ENCODE peak calls at places on chromosomes 4 and X, in seven cellular contexts. Q, T, U, N, M, L and V are unnamed samples.

GRCh38 chrX:155052738-155053498 is 18.0 kb downstream of the CMC4 start:
- DNase-seq in Q (no peak), T (no peak), U (no peak), N (no peak), M (no peak), L (no peak), V (no peak)

GRCh38 chrX:138745215-138745614 is 33.7 kb upstream of the FGF13 start:
- DNase-seq in Q (peak; percentile 69), T (peak; percentile 37), U (peak; percentile 55), N (no peak), M (no peak), L (peak; percentile 72), V (peak; percentile 51)

GRCh38 chr4:109046549-109047171 is 255.8 kb downstream of the COL25A1 start:
- DNase-seq in Q (no peak), T (peak; percentile 78), U (no peak), N (no peak), M (no peak), L (peak; percentile 40), V (no peak)

GRCh38 chr4:37461801-37462200 is 217.3 kb downstream of the NWD2 start:
- DNase-seq in Q (no peak), T (no peak), U (no peak), N (no peak), M (no peak), L (no peak), V (no peak)

GRCh38 chr4:87241341-87241740 is 20.9 kb upstream of the KLHL8 start:
- DNase-seq in Q (no peak), T (no peak), U (no peak), N (no peak), M (no peak), L (no peak), V (no peak)

GRCh38 chr4:37463457-37463856 is 218.9 kb downstream of the NWD2 start:
- DNase-seq in Q (peak; percentile 4), T (no peak), U (no peak), N (peak; percentile 35), M (no peak), L (no peak), V (no peak)

GRCh38 chr4:185782523-185782922 is 29.5 kb downstream of the SORBS2 start:
- DNase-seq in Q (no peak), T (peak; percentile 68), U (no peak), N (no peak), M (no peak), L (peak; percentile 25), V (no peak)

GRCh38 chr4:20462426-20463175 is 210.9 kb downstream of the SLIT2 start:
- DNase-seq in Q (no peak), T (peak; percentile 47), U (no peak), N (no peak), M (no peak), L (no peak), V (no peak)

GRCh38 chrX:25012433-25012735 is 3.4 kb downstream of the ARX start:
- DNase-seq in Q (peak; percentile 79), T (no peak), U (no peak), N (peak; percentile 75), M (no peak), L (no peak), V (peak; percentile 15)

GRCh38 chr4:1795304-1796195 is 2.5 kb downstream of the FGFR3 start:
- DNase-seq in Q (no peak), T (no peak), U (no peak), N (no peak), M (no peak), L (peak; percentile 82), V (no peak)

GRCh38 chrX:13955975-13956374 is 73.7 kb downstream of the GEMIN8 start:
- DNase-seq in Q (no peak), T (no peak), U (no peak), N (no peak), M (no peak), L (no peak), V (no peak)

GRCh38 chr4:19455196-19455595 is 796.5 kb upstream of the SLIT2 start:
- DNase-seq in Q (no peak), T (no peak), U (no peak), N (no peak), M (peak; percentile 45), L (no peak), V (no peak)

GRCh38 chr4:82618321-82618720 is 56.5 kb upstream of the TMEM150C start:
- DNase-seq in Q (no peak), T (peak; percentile 71), U (no peak), N (no peak), M (no peak), L (no peak), V (no peak)

GRCh38 chr4:38161208-38162113 is 201.3 kb downstream of the PTTG2 start:
- DNase-seq in Q (no peak), T (peak; percentile 50), U (no peak), N (no peak), M (no peak), L (no peak), V (no peak)

GRCh38 chrX:70508296-70508911 is 63.8 kb downstream of the DLG3 start:
- DNase-seq in Q (peak; percentile 5), T (peak; percentile 10), U (no peak), N (peak; percentile 33), M (no peak), L (no peak), V (no peak)

DNA sequence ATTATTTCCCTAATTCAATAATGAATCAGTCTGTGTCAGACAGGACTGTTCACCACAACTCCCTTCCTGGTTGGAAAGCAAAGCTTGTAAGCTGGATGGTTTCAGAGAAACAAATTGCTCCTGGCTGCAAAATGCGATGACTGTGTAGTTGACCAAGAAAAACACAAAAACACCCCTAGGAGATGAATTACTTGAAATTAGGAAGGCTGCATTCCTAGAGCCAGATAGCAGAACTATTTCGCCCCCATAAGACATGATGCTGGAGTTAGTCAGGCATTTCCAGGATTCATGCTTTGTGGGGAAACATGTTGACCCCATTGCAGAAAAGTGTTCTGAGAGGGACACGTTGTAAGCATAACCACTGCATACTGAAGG is 208.5 kb downstream of the CHIC2 start:
- DNase-seq in Q (no peak), T (peak; percentile 99), U (no peak), N (no peak), M (no peak), L (no peak), V (no peak)
- H3K4me2 ChIP-seq in Q (no peak overlapping the region), T (peak overlapping the region; percentile 44), U (no peak overlapping the region), N (no peak overlapping the region), M (no peak overlapping the region), L (no peak overlapping the region), V (no peak overlapping the region)

GRCh38 chr4:8081171-8081570 is 77.4 kb downstream of the ABLIM2 start:
- DNase-seq in Q (no peak), T (no peak), U (no peak), N (no peak), M (no peak), L (no peak), V (no peak)

GRCh38 chr4:8084031-8084660 is 74.5 kb downstream of the ABLIM2 start:
- DNase-seq in Q (no peak), T (no peak), U (no peak), N (no peak), M (no peak), L (no peak), V (no peak)

GRCh38 chr4:8083086-8083825 is 75.4 kb downstream of the ABLIM2 start:
- DNase-seq in Q (no peak), T (no peak), U (no peak), N (no peak), M (no peak), L (no peak), V (no peak)

GRCh38 chr4:8081621-8082516 is 76.7 kb downstream of the ABLIM2 start:
- DNase-seq in Q (no peak), T (no peak), U (no peak), N (no peak), M (no peak), L (no peak), V (no peak)

GRCh38 chr4:8082517-8083055 is 76.0 kb downstream of the ABLIM2 start:
- DNase-seq in Q (no peak), T (peak; percentile 12), U (no peak), N (no peak), M (no peak), L (no peak), V (no peak)
- H3K4me1 ChIP-seq in Q (peaks cover 18% of the 10 kb centered on the region), T (no peaks in the 10 kb centered on the region), U (peaks cover 20% of the 10 kb centered on the region), N (peaks cover 2% of the 10 kb centered on the region), M (no peaks in the 10 kb centered on the region), L (peaks cover 5% of the 10 kb centered on the region), V (no peaks in the 10 kb centered on the region)

GRCh38 chrX:124097116-124097515 is 135.6 kb downstream of the STAG2 start:
- DNase-seq in Q (no peak), T (no peak), U (no peak), N (no peak), M (no peak), L (no peak), V (no peak)
- H3K27ac ChIP-seq in Q (no peak overlapping the region), T (no peak overlapping the region), U (no peak overlapping the region), N (no peak overlapping the region), M (no peak overlapping the region), L (no peak overlapping the region), V (no peak overlapping the region)

DNA sequence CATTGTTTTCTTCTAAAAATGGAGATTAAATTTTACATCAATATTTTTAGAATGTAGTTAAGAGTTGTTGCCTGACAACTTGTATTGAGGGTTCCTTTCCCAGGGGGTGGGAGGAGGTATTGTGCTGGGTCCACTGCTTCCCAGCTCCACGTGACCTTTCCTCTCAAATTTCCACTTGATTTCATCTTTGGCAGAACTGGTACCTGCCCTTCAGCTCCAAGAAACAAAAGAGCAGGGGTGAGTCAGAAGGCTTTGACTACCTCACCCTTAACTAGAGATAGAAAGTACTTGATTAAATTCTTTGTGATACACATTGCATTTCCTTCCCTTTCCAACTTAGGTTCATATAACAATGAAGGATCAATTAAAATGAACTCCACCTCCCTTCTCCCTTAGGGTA is 19.7 kb downstream of the TRIM2 start:
- DNase-seq in Q (no peak), T (peak; percentile 77), U (no peak), N (no peak), M (no peak), L (no peak), V (no peak)
- H3K4me2 ChIP-seq in Q (peak overlapping the region; percentile 92), T (peak overlapping the region; percentile 77), U (peak overlapping the region; percentile 80), N (peak overlapping the region; percentile 59), M (peak overlapping the region; percentile 85), L (peak overlapping the region; percentile 83), V (no peak overlapping the region)